ENCODE peak calls at places on chromosome 14, in eight cellular contexts. A, M, B, D, U, F, I and O are unnamed samples.

GRCh38 chr14:79587194-79587593 is 624.1 kb downstream of the DIO2 start:
- DNase-seq in A (no peak), M (no peak), B (no peak), D (no peak), U (no peak), F (no peak), I (no peak), O (peak; percentile 89)

GRCh38 chr14:64363265-64363840 is 24.8 kb upstream of the MTHFD1 start:
- DNase-seq in A (no peak), M (no peak), B (no peak), D (no peak), U (no peak), F (no peak), I (peak; percentile 65), O (peak; percentile 28)

GRCh38 chr14:52936437-52936836 is 14.4 kb downstream of the FERMT2 start:
- DNase-seq in A (no peak), M (no peak), B (no peak), D (no peak), U (no peak), F (no peak), I (no peak), O (no peak)

GRCh38 chr14:56195727-56196126 is 77.5 kb downstream of the PELI2 start:
- DNase-seq in A (no peak), M (no peak), B (no peak), D (peak; percentile 25), U (no peak), F (no peak), I (peak; percentile 77), O (peak; percentile 61)

GRCh38 chr14:51862171-51862838 is 1.9 kb downstream of the GNG2 start:
- DNase-seq in A (no peak), M (no peak), B (no peak), D (no peak), U (no peak), F (no peak), I (no peak), O (no peak)

GRCh38 chr14:57816568-57817284 is 49.2 kb downstream of the SLC35F4 start:
- DNase-seq in A (no peak), M (no peak), B (no peak), D (no peak), U (no peak), F (no peak), I (peak; percentile 47), O (no peak)

GRCh38 chr14:80602931-80603330 is 338.6 kb downstream of the CEP128 start:
- DNase-seq in A (no peak), M (no peak), B (no peak), D (no peak), U (no peak), F (no peak), I (no peak), O (no peak)

GRCh38 chr14:41859336-41859735 is 252.7 kb downstream of the LRFN5 start:
- DNase-seq in A (no peak), M (no peak), B (no peak), D (peak; percentile 82), U (no peak), F (no peak), I (no peak), O (peak; percentile 17)

GRCh38 chr14:81523616-81524015 is 10.0 kb downstream of the SEL1L start:
- DNase-seq in A (no peak), M (no peak), B (no peak), D (no peak), U (no peak), F (no peak), I (no peak), O (no peak)

GRCh38 chr14:91873476-91874265 is 6.3 kb upstream of the TC2N start:
- DNase-seq in A (no peak), M (no peak), B (no peak), D (peak; percentile 62), U (no peak), F (no peak), I (no peak), O (peak; percentile 50)
- H3K4me3 ChIP-seq in A (no peak overlapping the region), M (no peak overlapping the region), B (no peak overlapping the region), D (no peak overlapping the region), U (no peak overlapping the region), F (no peak overlapping the region), I (no peak overlapping the region), O (no peak overlapping the region)

DNA sequence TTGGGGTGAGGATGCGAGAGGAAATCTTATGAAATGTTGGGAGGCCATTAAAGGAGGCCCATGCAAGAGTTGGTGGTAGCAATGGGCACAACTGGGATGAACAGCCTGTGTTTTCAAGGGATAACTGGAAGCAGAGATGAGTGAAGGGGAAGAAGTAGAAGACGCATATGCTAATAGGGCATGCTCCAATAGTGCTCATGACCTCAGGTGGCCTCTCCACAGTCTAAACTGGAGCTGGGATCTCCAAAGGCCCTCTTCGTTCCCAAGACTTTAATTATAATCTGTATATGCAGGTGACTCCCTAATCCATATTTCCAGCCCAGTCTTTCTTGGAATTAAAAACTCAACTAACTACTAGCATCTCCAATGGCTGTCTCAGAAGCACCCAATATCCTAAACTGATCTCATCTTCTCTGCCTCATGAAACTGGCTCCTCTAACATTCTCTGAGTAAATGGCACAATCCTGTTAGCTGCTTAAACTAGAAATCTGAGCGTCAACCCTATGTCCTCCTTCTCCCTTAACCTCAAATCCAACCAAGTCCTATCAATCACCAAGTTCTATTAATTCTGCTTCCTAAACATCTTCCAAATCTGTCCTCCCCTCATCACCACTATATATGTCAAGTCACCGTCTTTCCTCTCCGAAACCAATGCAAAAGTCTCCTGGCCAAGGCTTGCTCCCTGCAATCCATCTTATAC is 2.8 kb upstream of the AJUBA start:
- DNase-seq in A (no peak), M (no peak), B (no peak), D (no peak), U (no peak), F (no peak), I (no peak), O (no peak)
- TF ChIP-seq CTCF in A (no peak), M (no peak), B (no peak), D (no peak), U (no peak), F (no peak), I (no peak), O (no peak)

DNA sequence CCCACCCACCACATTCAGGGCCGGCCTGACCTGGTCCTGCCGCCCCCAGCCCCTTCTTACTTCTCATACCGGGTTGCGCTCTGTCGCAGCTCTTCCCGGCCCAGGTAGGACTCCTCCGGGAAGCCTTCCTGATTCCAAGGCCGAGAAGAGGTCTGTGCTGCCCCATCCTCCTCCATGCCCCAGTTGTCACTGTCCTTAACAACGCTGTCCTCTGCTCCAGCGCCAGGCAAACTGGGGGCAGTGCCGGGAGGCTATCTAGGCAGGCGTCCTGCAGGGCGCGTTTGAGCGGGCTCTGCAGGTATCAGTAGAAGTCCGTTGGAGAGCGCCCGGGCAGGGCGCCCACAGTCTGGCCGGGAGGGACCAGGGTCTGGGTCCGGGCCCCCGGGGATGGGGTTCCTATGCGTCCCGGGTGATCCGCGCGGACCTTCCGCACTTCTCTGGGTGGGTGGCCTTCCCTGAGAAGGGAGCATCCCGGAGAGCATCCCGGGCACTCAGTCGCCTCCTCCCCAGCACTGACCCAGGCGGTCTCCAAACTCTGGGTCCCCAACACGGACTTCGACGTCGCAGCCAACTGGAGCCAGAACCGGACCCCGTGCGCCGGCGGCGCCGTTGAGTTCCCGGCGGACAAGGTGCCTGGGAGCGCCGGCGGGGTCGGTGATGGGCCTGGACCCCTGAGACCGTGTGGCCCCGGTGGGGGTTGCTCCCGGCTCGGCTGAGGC is 897 bp downstream of the AMN start:
- DNase-seq in A (no peak), M (no peak), B (no peak), D (no peak), U (peak; percentile 44), F (no peak), I (no peak), O (no peak)
- H3K4me3 ChIP-seq in A (no peak overlapping the region), M (peak overlapping the region; percentile 40), B (no peak overlapping the region), D (no peak overlapping the region), U (peak overlapping the region; percentile 37), F (peak overlapping the region; percentile 31), I (peak overlapping the region; percentile 23), O (peak overlapping the region; percentile 38)

DNA sequence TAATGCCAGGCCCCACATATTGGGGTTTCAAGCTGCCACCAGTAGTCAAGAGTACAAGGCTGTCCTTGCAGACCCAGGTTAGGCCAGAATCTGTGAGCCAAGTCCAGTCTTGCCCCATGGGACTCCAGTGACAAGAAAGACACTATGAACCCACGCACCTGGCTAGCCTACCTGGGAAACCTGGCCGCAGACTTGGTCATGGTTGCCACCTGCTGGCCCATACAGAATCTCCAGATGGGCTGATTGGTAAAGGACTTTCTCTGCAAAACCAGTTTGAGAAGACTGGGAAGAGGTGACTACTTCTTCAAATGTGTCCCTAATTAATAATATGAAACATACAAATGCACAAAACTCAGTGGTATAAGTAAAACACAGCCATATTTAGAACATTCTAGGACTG is 398.4 kb upstream of the FLRT2 start:
- DNase-seq in A (no peak), M (no peak), B (no peak), D (no peak), U (no peak), F (no peak), I (no peak), O (no peak)
- TF ChIP-seq CTCF in A (no peak), M (no peak), B (no peak), D (no peak), U (no peak), F (no peak), I (no peak), O (peak; percentile 38)

GRCh38 chr14:68506021-68506644 is 286.7 kb downstream of the ZFP36L1 start:
- DNase-seq in A (no peak), M (peak; percentile 21), B (no peak), D (no peak), U (no peak), F (no peak), I (peak; percentile 84), O (peak; percentile 49)

GRCh38 chr14:68507544-68508081 is 285.3 kb downstream of the ZFP36L1 start:
- DNase-seq in A (no peak), M (no peak), B (no peak), D (no peak), U (no peak), F (no peak), I (no peak), O (no peak)

GRCh38 chr14:68508581-68508980 is 284.3 kb downstream of the ZFP36L1 start:
- DNase-seq in A (no peak), M (no peak), B (no peak), D (no peak), U (no peak), F (no peak), I (no peak), O (no peak)

GRCh38 chr14:68504861-68505260 is 288.0 kb downstream of the ZFP36L1 start:
- DNase-seq in A (no peak), M (no peak), B (no peak), D (no peak), U (no peak), F (no peak), I (no peak), O (no peak)

DNA sequence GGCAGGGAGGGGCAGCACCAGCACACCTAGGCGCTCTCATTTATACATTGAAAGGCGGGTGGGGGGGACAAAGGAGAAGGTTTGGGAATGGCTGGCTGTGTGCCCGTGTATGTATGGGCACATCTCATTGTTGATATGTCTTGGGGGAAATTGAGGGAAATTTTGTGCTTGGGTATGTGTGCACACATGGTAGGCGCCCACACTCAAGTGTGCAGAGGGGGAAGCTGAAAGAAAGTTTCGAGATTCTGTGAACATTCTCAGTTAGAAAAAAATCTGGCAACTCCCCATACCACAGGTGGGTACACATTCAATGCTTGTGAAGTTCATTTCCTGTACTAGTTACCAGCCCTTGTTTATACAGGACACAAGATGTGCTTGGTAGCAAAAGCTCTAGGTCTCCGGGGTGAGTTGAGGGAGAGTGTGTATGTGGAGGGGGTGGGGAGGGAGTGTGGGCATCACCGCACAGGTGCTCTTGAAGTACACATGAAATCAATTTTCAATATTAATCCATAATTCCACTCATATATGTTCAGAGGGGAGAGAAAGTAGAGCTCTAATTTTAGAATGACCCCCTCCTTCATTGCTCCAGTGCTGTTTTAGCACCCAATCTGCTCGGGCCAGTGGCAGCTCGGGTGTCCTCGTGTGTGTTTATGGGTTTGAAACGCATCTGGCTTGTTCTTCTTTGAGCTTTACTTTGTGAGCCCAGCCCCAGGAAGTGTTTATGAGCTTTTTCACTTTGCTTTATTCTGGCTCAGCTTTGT is 286.0 kb downstream of the ZFP36L1 start:
- DNase-seq in A (no peak), M (no peak), B (no peak), D (no peak), U (no peak), F (no peak), I (no peak), O (no peak)
- H3K4me3 ChIP-seq in A (no peak overlapping the region), M (no peak overlapping the region), B (no peak overlapping the region), D (no peak overlapping the region), U (no peak overlapping the region), F (no peak overlapping the region), I (no peak overlapping the region), O (no peak overlapping the region)